ENCODE peak calls at places on chromosomes 12 and 14, in nine cellular contexts. One of them, this sample, is unnamed.

GRCh38 chr12:131928080-131928764 is 854 bp upstream of the PUS1 start:
- DNase-seq in psoas muscle: peak; percentile 56
- DNase-seq in PC-9: no peak
- DNase-seq in left ventricle myocardium inferior: no peak
- DNase-seq in foreskin fibroblast: no peak
- DNase-seq in WTC11: peak; percentile 41
- DNase-seq in astrocyte of the spinal cord: no peak
- DNase-seq in cardiac muscle cell: peak; percentile 43
- DNase-seq in IMR-90: peak; percentile 30
- DNase-seq in this sample: no peak

GRCh38 chr14:69138189-69138535 is 14.8 kb downstream of the DCAF5 start:
- DNase-seq in astrocyte of the spinal cord: peak; percentile 40
- DNase-seq in PC-9: no peak
- DNase-seq in cardiac muscle cell: peak; percentile 92
- DNase-seq in WTC11: no peak
- DNase-seq in IMR-90: peak; percentile 71
- DNase-seq in foreskin fibroblast: peak; percentile 44
- DNase-seq in psoas muscle: no peak
- DNase-seq in left ventricle myocardium inferior: no peak
- DNase-seq in this sample: no peak

GRCh38 chr14:76855066-76855465 is 28.9 kb downstream of the LRRC74A start:
- DNase-seq in foreskin fibroblast: no peak
- DNase-seq in PC-9: no peak
- DNase-seq in WTC11: no peak
- DNase-seq in IMR-90: no peak
- DNase-seq in astrocyte of the spinal cord: no peak
- DNase-seq in psoas muscle: no peak
- DNase-seq in left ventricle myocardium inferior: no peak
- DNase-seq in cardiac muscle cell: no peak
- DNase-seq in this sample: no peak

GRCh38 chr12:110244829-110245228 is 36.2 kb upstream of the ATP2A2 start:
- DNase-seq in foreskin fibroblast: no peak
- DNase-seq in astrocyte of the spinal cord: no peak
- DNase-seq in psoas muscle: no peak
- DNase-seq in WTC11: peak; percentile 79
- DNase-seq in IMR-90: no peak
- DNase-seq in cardiac muscle cell: no peak
- DNase-seq in PC-9: no peak
- DNase-seq in left ventricle myocardium inferior: peak; percentile 80
- DNase-seq in this sample: peak; percentile 34

GRCh38 chr12:1835178-1836131 is 15.1 kb downstream of the LRTM2 start:
- DNase-seq in psoas muscle: peak; percentile 38
- DNase-seq in IMR-90: no peak
- DNase-seq in cardiac muscle cell: no peak
- DNase-seq in PC-9: no peak
- DNase-seq in WTC11: no peak
- DNase-seq in foreskin fibroblast: no peak
- DNase-seq in left ventricle myocardium inferior: no peak
- DNase-seq in astrocyte of the spinal cord: no peak
- DNase-seq in this sample: no peak

GRCh38 chr14:36817071-36817930 is 155.6 kb downstream of the PAX9 start:
- DNase-seq in IMR-90: no peak
- DNase-seq in PC-9: no peak
- DNase-seq in foreskin fibroblast: no peak
- DNase-seq in psoas muscle: no peak
- DNase-seq in left ventricle myocardium inferior: no peak
- DNase-seq in astrocyte of the spinal cord: no peak
- DNase-seq in WTC11: no peak
- DNase-seq in cardiac muscle cell: no peak
- DNase-seq in this sample: no peak

GRCh38 chr12:113359133-113359938 is 949 bp downstream of the PLBD2 start:
- DNase-seq in PC-9: no peak
- DNase-seq in left ventricle myocardium inferior: peak; percentile 70
- DNase-seq in foreskin fibroblast: peak; percentile 47
- DNase-seq in IMR-90: peak; percentile 14
- DNase-seq in psoas muscle: peak; percentile 81
- DNase-seq in cardiac muscle cell: peak; percentile 53
- DNase-seq in WTC11: no peak
- DNase-seq in astrocyte of the spinal cord: no peak
- DNase-seq in this sample: peak; percentile 72

GRCh38 chr12:23596568-23596967 is 352.9 kb downstream of the SOX5 start:
- DNase-seq in astrocyte of the spinal cord: no peak
- DNase-seq in cardiac muscle cell: no peak
- DNase-seq in left ventricle myocardium inferior: no peak
- DNase-seq in IMR-90: no peak
- DNase-seq in WTC11: no peak
- DNase-seq in psoas muscle: no peak
- DNase-seq in PC-9: no peak
- DNase-seq in foreskin fibroblast: no peak
- DNase-seq in this sample: no peak

GRCh38 chr14:36655963-36656768 is 5.5 kb upstream of the PAX9 start:
- DNase-seq in IMR-90: no peak
- DNase-seq in foreskin fibroblast: no peak
- DNase-seq in WTC11: peak; percentile 84
- DNase-seq in left ventricle myocardium inferior: no peak
- DNase-seq in psoas muscle: no peak
- DNase-seq in PC-9: no peak
- DNase-seq in cardiac muscle cell: no peak
- DNase-seq in astrocyte of the spinal cord: no peak
- DNase-seq in this sample: no peak

GRCh38 chr14:78405071-78405856 is 235.1 kb downstream of the NRXN3 start:
- DNase-seq in IMR-90: no peak
- DNase-seq in astrocyte of the spinal cord: no peak
- DNase-seq in PC-9: no peak
- DNase-seq in psoas muscle: no peak
- DNase-seq in left ventricle myocardium inferior: no peak
- DNase-seq in WTC11: no peak
- DNase-seq in cardiac muscle cell: no peak
- DNase-seq in foreskin fibroblast: no peak
- DNase-seq in this sample: no peak

GRCh38 chr12:124544311-124544970 is 23.0 kb downstream of the NCOR2 start:
- DNase-seq in left ventricle myocardium inferior: no peak
- DNase-seq in foreskin fibroblast: no peak
- DNase-seq in PC-9: peak; percentile 51
- DNase-seq in psoas muscle: no peak
- DNase-seq in cardiac muscle cell: no peak
- DNase-seq in IMR-90: no peak
- DNase-seq in astrocyte of the spinal cord: no peak
- DNase-seq in WTC11: no peak
- DNase-seq in this sample: no peak

GRCh38 chr12:16165506-16165905 is 112.0 kb downstream of the SLC15A5 start:
- DNase-seq in cardiac muscle cell: peak; percentile 75
- DNase-seq in foreskin fibroblast: peak; percentile 10
- DNase-seq in IMR-90: peak; percentile 47
- DNase-seq in left ventricle myocardium inferior: no peak
- DNase-seq in WTC11: peak; percentile 26
- DNase-seq in PC-9: no peak
- DNase-seq in astrocyte of the spinal cord: peak; percentile 55
- DNase-seq in psoas muscle: no peak
- DNase-seq in this sample: peak; percentile 68

GRCh38 chr12:65232490-65233077 is 45.9 kb upstream of the MSRB3 start:
- DNase-seq in IMR-90: peak; percentile 38
- DNase-seq in PC-9: no peak
- DNase-seq in psoas muscle: no peak
- DNase-seq in cardiac muscle cell: peak; percentile 44
- DNase-seq in astrocyte of the spinal cord: peak; percentile 61
- DNase-seq in left ventricle myocardium inferior: no peak
- DNase-seq in foreskin fibroblast: peak; percentile 3
- DNase-seq in WTC11: no peak
- DNase-seq in this sample: no peak

GRCh38 chr14:53613404-53614253 is 343.0 kb downstream of the BMP4 start:
- DNase-seq in left ventricle myocardium inferior: no peak
- DNase-seq in astrocyte of the spinal cord: peak; percentile 87
- DNase-seq in PC-9: peak; percentile 84
- DNase-seq in IMR-90: peak; percentile 90
- DNase-seq in foreskin fibroblast: no peak
- DNase-seq in WTC11: no peak
- DNase-seq in cardiac muscle cell: no peak
- DNase-seq in psoas muscle: no peak
- DNase-seq in this sample: no peak

GRCh38 chr14:99261916-99262787 is 9.8 kb downstream of the BCL11B start:
- DNase-seq in psoas muscle: no peak
- DNase-seq in WTC11: no peak
- DNase-seq in left ventricle myocardium inferior: no peak
- DNase-seq in cardiac muscle cell: no peak
- DNase-seq in foreskin fibroblast: no peak
- DNase-seq in astrocyte of the spinal cord: no peak
- DNase-seq in PC-9: no peak
- DNase-seq in IMR-90: no peak
- DNase-seq in this sample: no peak

GRCh38 chr12:130665753-130666152 is 50.3 kb downstream of the RIMBP2 start:
- DNase-seq in astrocyte of the spinal cord: no peak
- DNase-seq in left ventricle myocardium inferior: no peak
- DNase-seq in foreskin fibroblast: no peak
- DNase-seq in WTC11: no peak
- DNase-seq in IMR-90: no peak
- DNase-seq in cardiac muscle cell: no peak
- DNase-seq in PC-9: no peak
- DNase-seq in psoas muscle: no peak
- DNase-seq in this sample: no peak

GRCh38 chr14:74400328-74400727 is 25.7 kb downstream of the SYNDIG1L start:
- DNase-seq in left ventricle myocardium inferior: no peak
- DNase-seq in WTC11: peak; percentile 56
- DNase-seq in cardiac muscle cell: peak; percentile 25
- DNase-seq in foreskin fibroblast: peak; percentile 19
- DNase-seq in PC-9: no peak
- DNase-seq in astrocyte of the spinal cord: no peak
- DNase-seq in psoas muscle: no peak
- DNase-seq in IMR-90: no peak
- DNase-seq in this sample: no peak

GRCh38 chr12:107525719-107526554 is 159.7 kb upstream of the PWP1 start:
- DNase-seq in cardiac muscle cell: no peak
- DNase-seq in PC-9: no peak
- DNase-seq in foreskin fibroblast: no peak
- DNase-seq in WTC11: no peak
- DNase-seq in left ventricle myocardium inferior: no peak
- DNase-seq in astrocyte of the spinal cord: no peak
- DNase-seq in psoas muscle: peak; percentile 73
- DNase-seq in IMR-90: no peak
- DNase-seq in this sample: no peak

GRCh38 chr14:45227566-45227965 is 25.4 kb downstream of the MIS18BP1 start:
- DNase-seq in psoas muscle: no peak
- DNase-seq in cardiac muscle cell: no peak
- DNase-seq in PC-9: no peak
- DNase-seq in astrocyte of the spinal cord: no peak
- DNase-seq in WTC11: no peak
- DNase-seq in IMR-90: peak; percentile 55
- DNase-seq in foreskin fibroblast: no peak
- DNase-seq in left ventricle myocardium inferior: no peak
- DNase-seq in this sample: no peak

DNA sequence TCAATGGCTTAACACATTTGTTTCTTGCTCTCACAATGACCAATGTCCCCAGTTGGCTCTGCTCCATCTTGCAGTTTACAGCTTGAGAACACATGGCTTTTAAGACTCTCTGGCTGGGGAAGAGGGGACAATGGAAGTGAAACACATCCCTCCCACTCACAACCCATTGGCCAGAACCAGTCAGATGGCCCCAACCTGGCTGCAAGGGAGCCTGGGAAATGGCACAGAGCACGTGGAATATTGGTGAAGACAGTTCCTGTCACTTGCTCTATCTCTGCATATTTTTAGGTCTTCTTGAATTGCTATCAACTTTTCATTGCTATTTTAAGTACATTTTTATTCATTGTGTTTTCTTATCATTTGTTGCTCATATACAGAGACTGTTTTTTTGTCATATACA is 345.4 kb downstream of the MED13L start:
- DNase-seq in WTC11: no peak
- DNase-seq in IMR-90: no peak
- DNase-seq in left ventricle myocardium inferior: no peak
- DNase-seq in foreskin fibroblast: no peak
- DNase-seq in astrocyte of the spinal cord: no peak
- DNase-seq in cardiac muscle cell: no peak
- DNase-seq in PC-9: no peak
- DNase-seq in psoas muscle: no peak
- DNase-seq in this sample: peak; percentile 50
- TF ChIP-seq CTCF in WTC11: no peak
- TF ChIP-seq CTCF in IMR-90: no peak
- TF ChIP-seq CTCF in left ventricle myocardium inferior: no peak
- TF ChIP-seq CTCF in foreskin fibroblast: no peak
- TF ChIP-seq CTCF in astrocyte of the spinal cord: no peak
- TF ChIP-seq CTCF in cardiac muscle cell: no peak
- TF ChIP-seq CTCF in PC-9: no peak
- TF ChIP-seq CTCF in psoas muscle: no peak
- TF ChIP-seq CTCF in this sample: no peak

DNA sequence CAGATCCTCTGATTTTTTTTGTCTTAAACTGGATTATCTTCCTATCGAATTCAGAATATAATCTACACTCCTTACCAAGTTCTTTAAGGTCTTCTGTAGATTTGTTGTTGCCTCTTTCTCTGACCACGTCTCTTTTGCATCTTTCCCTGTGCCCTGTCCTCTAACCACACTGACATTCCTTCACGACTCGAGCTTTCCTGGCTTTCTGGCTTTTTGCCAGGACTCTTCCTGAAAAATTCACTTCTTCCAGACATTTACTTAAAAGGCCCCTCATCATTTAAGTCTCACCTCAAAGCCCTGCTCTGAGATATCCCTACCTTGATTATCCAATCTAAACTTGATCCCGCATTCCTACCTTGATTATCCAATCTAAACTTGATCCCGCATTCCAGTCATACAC is 422.3 kb upstream of the DCN start:
- DNase-seq in astrocyte of the spinal cord: no peak
- DNase-seq in PC-9: no peak
- DNase-seq in foreskin fibroblast: no peak
- DNase-seq in cardiac muscle cell: peak; percentile 3
- DNase-seq in WTC11: no peak
- DNase-seq in left ventricle myocardium inferior: no peak
- DNase-seq in IMR-90: no peak
- DNase-seq in psoas muscle: no peak
- DNase-seq in this sample: no peak
- TF ChIP-seq CTCF in astrocyte of the spinal cord: no peak
- TF ChIP-seq CTCF in PC-9: no peak
- TF ChIP-seq CTCF in foreskin fibroblast: no peak
- TF ChIP-seq CTCF in cardiac muscle cell: no peak
- TF ChIP-seq CTCF in WTC11: no peak
- TF ChIP-seq CTCF in left ventricle myocardium inferior: no peak
- TF ChIP-seq CTCF in IMR-90: no peak
- TF ChIP-seq CTCF in psoas muscle: no peak
- TF ChIP-seq CTCF in this sample: no peak

DNA sequence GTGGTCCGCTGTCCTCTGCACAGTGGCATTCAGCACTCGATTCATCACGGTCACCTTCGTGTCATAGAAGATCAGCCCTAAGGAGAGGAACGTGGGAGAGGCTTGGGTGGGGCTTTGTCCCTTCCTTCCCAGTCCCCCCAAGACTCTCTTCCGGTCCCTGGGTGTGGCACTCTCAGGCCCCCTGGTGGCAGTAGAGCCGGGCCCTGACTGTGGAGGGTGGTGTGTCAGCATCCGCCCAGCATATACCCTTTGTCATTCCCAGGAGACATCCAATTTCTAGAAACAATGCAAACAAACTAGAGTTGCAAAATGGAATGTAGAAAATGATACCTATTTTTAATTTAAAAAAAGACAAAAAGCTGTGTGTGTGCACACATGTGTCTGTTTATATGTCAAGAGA is 45.0 kb downstream of the TRAFD1 start:
- DNase-seq in foreskin fibroblast: peak; percentile 4
- DNase-seq in IMR-90: no peak
- DNase-seq in PC-9: peak; percentile 43
- DNase-seq in WTC11: peak; percentile 42
- DNase-seq in astrocyte of the spinal cord: peak; percentile 7
- DNase-seq in psoas muscle: no peak
- DNase-seq in left ventricle myocardium inferior: no peak
- DNase-seq in cardiac muscle cell: peak; percentile 35
- DNase-seq in this sample: no peak
- TF ChIP-seq CTCF in foreskin fibroblast: peak; percentile 55
- TF ChIP-seq CTCF in IMR-90: peak; percentile 45
- TF ChIP-seq CTCF in PC-9: peak; percentile 36
- TF ChIP-seq CTCF in WTC11: no peak
- TF ChIP-seq CTCF in astrocyte of the spinal cord: peak; percentile 61
- TF ChIP-seq CTCF in psoas muscle: peak; percentile 21
- TF ChIP-seq CTCF in left ventricle myocardium inferior: peak; percentile 54
- TF ChIP-seq CTCF in cardiac muscle cell: peak; percentile 56
- TF ChIP-seq CTCF in this sample: peak; percentile 55

GRCh38 chr12:55073043-55074022 is 52.9 kb upstream of the OR9K2 start:
- DNase-seq in psoas muscle: peak; percentile 77
- DNase-seq in cardiac muscle cell: peak; percentile 82
- DNase-seq in WTC11: peak; percentile 78
- DNase-seq in astrocyte of the spinal cord: peak; percentile 63
- DNase-seq in IMR-90: peak; percentile 70
- DNase-seq in PC-9: no peak
- DNase-seq in left ventricle myocardium inferior: peak; percentile 61
- DNase-seq in foreskin fibroblast: peak; percentile 31
- DNase-seq in this sample: no peak
- TF ChIP-seq CTCF in psoas muscle: peak; percentile 86
- TF ChIP-seq CTCF in cardiac muscle cell: peak; percentile 83
- TF ChIP-seq CTCF in WTC11: peak; percentile 52
- TF ChIP-seq CTCF in astrocyte of the spinal cord: peak; percentile 84
- TF ChIP-seq CTCF in IMR-90: peak; percentile 90
- TF ChIP-seq CTCF in PC-9: peak; percentile 87
- TF ChIP-seq CTCF in left ventricle myocardium inferior: peak; percentile 91
- TF ChIP-seq CTCF in foreskin fibroblast: peak; percentile 84
- TF ChIP-seq CTCF in this sample: peak; percentile 88